ENCODE peak calls at places on chromosome 21, in eight cellular contexts. C is heart left ventricle, D is A549, F is transverse colon, G is IMR-90, V is cardiac muscle cell, M is DND-41, J is vagina. U is an unnamed sample.

GRCh38 chr21:41927727-41928409 is 25.9 kb downstream of the C2CD2 start:
- DNase-seq in D (no peak), M (no peak), C (no peak), G (no peak), V (no peak), F (no peak), J (no peak), U (no peak)

GRCh38 chr21:19322360-19322759 is 918.8 kb upstream of the TMPRSS15 start:
- DNase-seq in G (no peak), F (no peak), C (no peak), D (no peak), J (no peak), M (no peak), V (no peak), U (no peak)

GRCh38 chr21:38761531-38761930 is 44.2 kb upstream of the ETS2 start:
- DNase-seq in G (no peak), M (no peak), V (peak; percentile 30), C (no peak), D (no peak), J (no peak), F (no peak), U (no peak)

GRCh38 chr21:41871302-41872030 is 7.7 kb downstream of the PRDM15 start:
- DNase-seq in C (no peak), D (no peak), J (no peak), F (no peak), G (no peak), M (no peak), V (no peak), U (no peak)

GRCh38 chr21:38489729-38490128 is 8.5 kb downstream of the ERG start:
- DNase-seq in J (peak; percentile 75), V (no peak), D (no peak), C (no peak), M (no peak), G (no peak), F (no peak), U (no peak)

GRCh38 chr21:17903029-17903806 is 84.1 kb upstream of the C21orf91 start:
- DNase-seq in M (no peak), G (peak; percentile 49), D (no peak), J (no peak), C (no peak), V (peak; percentile 17), F (no peak), U (peak; percentile 50)

GRCh38 chr21:17730782-17731181 is 88.4 kb downstream of the C21orf91 start:
- DNase-seq in G (no peak), M (no peak), D (no peak), V (no peak), C (no peak), F (no peak), J (no peak), U (no peak)

GRCh38 chr21:41615613-41616012 is 107.7 kb upstream of the TMPRSS2 start:
- DNase-seq in F (no peak), D (no peak), C (no peak), V (no peak), G (peak; percentile 99), J (no peak), M (no peak), U (no peak)

GRCh38 chr21:40847956-40848355 is 998 bp upstream of the DSCAM start:
- DNase-seq in G (no peak), M (no peak), D (no peak), F (no peak), C (no peak), J (no peak), V (no peak), U (no peak)

GRCh38 chr21:46355161-46356004 is 31.4 kb downstream of the PCNT start:
- DNase-seq in J (no peak), C (no peak), V (no peak), G (no peak), M (no peak), D (no peak), F (no peak), U (no peak)

GRCh38 chr21:32413697-32414578 is 1.4 kb downstream of the EVA1C start:
- DNase-seq in V (no peak), F (peak; percentile 21), J (no peak), G (no peak), C (no peak), M (no peak), D (no peak), U (peak; percentile 39)

GRCh38 chr21:28240586-28240985 is 752.1 kb downstream of the LTN1 start:
- DNase-seq in V (no peak), C (no peak), G (peak; percentile 81), J (no peak), M (no peak), D (no peak), F (no peak), U (no peak)

GRCh38 chr21:15121655-15122120 is 56.9 kb upstream of the NRIP1 start:
- DNase-seq in G (peak; percentile 47), J (no peak), D (no peak), C (peak; percentile 33), M (no peak), F (no peak), V (no peak), U (no peak)

GRCh38 chr21:44931137-44931500 is 8.7 kb upstream of the SLX9 start:
- DNase-seq in J (no peak), M (peak; percentile 88), C (no peak), F (peak; percentile 52), V (no peak), D (no peak), G (no peak), U (peak; percentile 97)

GRCh38 chr21:44929242-44929798 is 8.6 kb upstream of the ITGB2 start:
- DNase-seq in V (no peak), J (no peak), D (no peak), G (no peak), C (no peak), F (no peak), M (no peak), U (no peak)

GRCh38 chr21:44930543-44930981 is 9.3 kb upstream of the SLX9 start:
- DNase-seq in D (no peak), G (no peak), M (peak; percentile 80), F (peak; percentile 39), J (no peak), C (no peak), V (no peak), U (peak; percentile 87)

GRCh38 chr21:44931501-44932365 is 8.1 kb upstream of the SLX9 start:
- DNase-seq in J (no peak), G (no peak), M (no peak), F (no peak), C (no peak), D (no peak), V (no peak), U (peak; percentile 45)

DNA sequence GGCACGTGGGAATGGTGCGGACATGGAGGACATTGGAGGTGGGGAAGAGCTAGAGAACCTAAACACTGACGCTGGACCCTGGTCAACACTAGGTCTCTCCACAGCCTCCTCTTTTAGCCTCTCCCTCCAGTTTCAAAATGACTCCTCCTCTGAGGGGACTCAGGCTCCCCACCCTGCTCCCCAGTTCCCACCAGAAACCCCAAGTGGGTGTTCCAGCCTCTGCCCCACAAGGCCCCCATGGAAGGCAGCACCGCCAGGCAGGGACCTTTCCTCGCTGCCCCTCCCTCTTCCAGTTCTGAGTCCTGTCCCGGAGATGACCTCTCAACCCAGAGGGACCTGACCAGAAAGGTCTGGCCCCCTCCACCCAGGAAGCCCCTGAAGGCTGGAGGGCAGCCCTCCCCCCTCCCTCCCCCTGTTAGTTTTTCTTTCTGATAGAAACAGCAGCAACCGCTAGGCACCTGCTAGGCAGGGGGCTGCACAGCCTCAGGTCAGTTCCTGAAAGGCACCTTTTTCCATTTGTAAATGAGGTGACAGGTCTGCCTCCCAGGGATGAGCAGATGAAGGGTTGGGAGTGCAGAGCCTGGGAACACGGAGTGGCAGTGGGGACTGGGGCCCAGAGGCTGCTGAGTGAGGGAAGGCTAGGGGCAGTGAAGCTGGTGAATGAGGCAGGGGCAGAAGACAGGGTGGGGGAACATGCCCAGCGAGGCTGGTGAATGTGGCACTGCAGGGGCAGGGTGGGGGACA is 9.3 kb upstream of the ITGB2 start:
- DNase-seq in V (no peak), G (no peak), F (no peak), M (no peak), C (no peak), J (no peak), D (no peak), U (no peak)
- H3K4me1 ChIP-seq in V (peaks cover 11% of the 10 kb centered on the region), G (peaks cover 28% of the 10 kb centered on the region), F (peaks cover 26% of the 10 kb centered on the region), M (peaks cover 82% of the 10 kb centered on the region), C (peaks cover 30% of the 10 kb centered on the region), J (peaks cover 34% of the 10 kb centered on the region), D (peaks cover 43% of the 10 kb centered on the region), U (peaks cover 57% of the 10 kb centered on the region)

GRCh38 chr21:30251781-30252180 is 31.0 kb downstream of the KRTAP24-1 start:
- DNase-seq in G (no peak), M (no peak), V (no peak), F (no peak), J (no peak), D (no peak), C (no peak), U (no peak)

GRCh38 chr21:30256100-30256499 is 26.6 kb downstream of the KRTAP24-1 start:
- DNase-seq in J (no peak), D (no peak), F (peak; percentile 35), G (no peak), M (no peak), C (no peak), V (no peak), U (no peak)

GRCh38 chr21:30255679-30256078 is 27.1 kb downstream of the KRTAP24-1 start:
- DNase-seq in J (no peak), F (no peak), M (no peak), D (no peak), C (no peak), G (no peak), V (no peak), U (no peak)

GRCh38 chr21:30257773-30258172 is 25.0 kb downstream of the KRTAP24-1 start:
- DNase-seq in F (no peak), G (no peak), M (no peak), C (no peak), V (peak; percentile 62), J (no peak), D (no peak), U (peak; percentile 27)
- TF ChIP-seq CTCF in F (peak; percentile 16), G (no peak), M (peak; percentile 40), C (peak; percentile 30), V (peak; percentile 50), J (no peak), D (no peak), U (peak; percentile 36)

GRCh38 chr21:42973309-42973990 is 912 bp upstream of the PKNOX1 start:
- DNase-seq in F (no peak), J (peak; percentile 91), V (no peak), D (no peak), M (no peak), C (peak; percentile 29), G (no peak), U (no peak)
- H3K4me1 ChIP-seq in F (peaks cover 17% of the 10 kb centered on the region), J (peaks cover 25% of the 10 kb centered on the region), V (peaks cover 22% of the 10 kb centered on the region), D (peaks cover 14% of the 10 kb centered on the region), M (peaks cover 27% of the 10 kb centered on the region), C (peaks cover 19% of the 10 kb centered on the region), G (peaks cover 3% of the 10 kb centered on the region), U (peaks cover 7% of the 10 kb centered on the region)

DNA sequence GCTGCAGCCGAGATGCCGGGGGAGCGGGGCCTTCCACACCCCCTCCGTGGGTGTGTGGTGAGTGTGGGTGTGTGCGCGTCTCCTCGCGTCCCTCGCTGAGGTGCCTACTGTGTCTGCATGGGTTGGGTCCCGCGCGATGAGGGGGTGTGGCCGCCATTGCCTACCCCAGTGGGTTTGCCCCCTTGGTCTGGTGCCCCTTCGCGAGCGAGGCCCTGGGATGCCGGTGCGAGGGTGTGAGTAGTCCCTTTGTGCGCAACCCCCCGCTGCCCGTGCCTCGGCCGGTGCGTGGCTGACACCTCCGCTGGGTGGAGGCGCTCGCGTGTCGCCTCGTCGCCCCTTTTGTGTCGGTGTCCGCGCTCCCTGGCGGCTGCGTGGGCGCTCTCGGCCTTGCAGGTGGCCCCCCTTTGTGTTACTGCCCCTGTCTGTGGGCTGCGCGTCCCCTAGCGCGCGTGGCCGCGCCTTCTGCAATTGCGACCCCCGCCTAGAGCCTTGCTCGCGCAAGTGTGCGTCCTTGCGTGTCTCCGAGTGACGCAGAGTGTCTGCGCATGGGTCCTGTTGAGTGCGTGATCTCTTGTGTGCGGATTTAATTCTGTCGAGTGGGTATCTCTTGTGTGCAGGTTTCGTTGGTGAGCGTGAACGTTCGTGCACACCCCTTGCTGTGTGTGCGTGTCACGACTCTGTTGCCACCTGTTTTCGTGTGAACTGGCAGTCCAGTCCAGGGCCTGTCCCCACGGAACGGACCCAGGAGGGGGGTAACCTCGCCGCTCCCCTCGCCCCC is 552 bp downstream of the TTC3 start:
- DNase-seq in J (peak; percentile 93), G (peak; percentile 67), F (peak; percentile 70), D (no peak), C (peak; percentile 70), V (peak; percentile 28), M (peak; percentile 64), U (peak; percentile 56)
- TF ChIP-seq CTCF in J (peak; percentile 11), G (no peak), F (no peak), D (no peak), C (no peak), V (peak; percentile 9), M (peak; percentile 39), U (peak; percentile 32)

U was measured in A673.